ENCODE peak calls at places on chromosomes 3 and 15, in five cellular contexts. R, Q, C, V and D are unnamed samples.

GRCh38 chr3:195094211-195094921 is 176.6 kb downstream of the XXYLT1 start:
- DNase-seq in R (peak), Q (peak), C (no peak), V (no peak), D (no peak)

GRCh38 chr15:72751751-72752455 is 31.7 kb downstream of the ADPGK start:
- DNase-seq in R (no peak), Q (no peak), C (peak), V (peak), D (no peak)

GRCh38 chr3:34008191-34008590 is 209.8 kb downstream of the PDCD6IP start:
- DNase-seq in R (peak), Q (peak), C (no peak), V (peak), D (no peak)

GRCh38 chr3:184361932-184362667 is 590 bp downstream of the POLR2H start:
- DNase-seq in R (peak), Q (peak), C (peak), V (peak), D (peak)

GRCh38 chr3:152331018-152331541 is 62.4 kb downstream of the MBNL1 start:
- DNase-seq in R (no peak), Q (peak), C (no peak), V (peak), D (no peak)

GRCh38 chr3:189040934-189041333 is 130.8 kb upstream of the TPRG1 start:
- DNase-seq in R (no peak), Q (no peak), C (no peak), V (no peak), D (no peak)

GRCh38 chr3:56525291-56525690 is 31.7 kb upstream of the CCDC66 start:
- DNase-seq in R (no peak), Q (no peak), C (no peak), V (no peak), D (no peak)

GRCh38 chr3:71399478-71399877 is 184.1 kb downstream of the FOXP1 start:
- DNase-seq in R (no peak), Q (no peak), C (no peak), V (no peak), D (no peak)

GRCh38 chr3:179324270-179324754 is 1.5 kb downstream of the ZNF639 start:
- DNase-seq in R (no peak), Q (peak), C (no peak), V (peak), D (no peak)

GRCh38 chr15:57920916-57921315 is 144.6 kb downstream of the ALDH1A2 start:
- DNase-seq in R (no peak), Q (no peak), C (no peak), V (peak), D (no peak)

GRCh38 chr15:65259367-65259781 is 27.3 kb downstream of the PARP16 start:
- DNase-seq in R (no peak), Q (no peak), C (no peak), V (no peak), D (no peak)

GRCh38 chr3:9932843-9933560 is 632 bp upstream of the CRELD1 start:
- DNase-seq in R (peak), Q (peak), C (peak), V (peak), D (peak)

GRCh38 chr3:150740733-150741496 is 22.1 kb downstream of the SIAH2 start:
- DNase-seq in R (no peak), Q (no peak), C (no peak), V (no peak), D (no peak)

GRCh38 chr3:13045904-13046568 is 27.2 kb downstream of the IQSEC1 start:
- DNase-seq in R (no peak), Q (no peak), C (no peak), V (no peak), D (no peak)

GRCh38 chr3:123791417-123791816 is 92.7 kb downstream of the MYLK start:
- DNase-seq in R (no peak), Q (no peak), C (no peak), V (peak), D (no peak)

GRCh38 chr3:140368223-140368811 is 309.5 kb upstream of the TRIM42 start:
- DNase-seq in R (no peak), Q (no peak), C (no peak), V (no peak), D (no peak)

GRCh38 chr3:15368561-15369135 is 36.3 kb upstream of the SH3BP5 start:
- DNase-seq in R (no peak), Q (no peak), C (no peak), V (no peak), D (no peak)

GRCh38 chr3:17110665-17111396 is 226.1 kb downstream of the PLCL2 start:
- DNase-seq in R (no peak), Q (no peak), C (no peak), V (no peak), D (no peak)

GRCh38 chr3:9552252-9552999 is 1.2 kb downstream of the LHFPL4 start:
- DNase-seq in R (peak), Q (peak), C (no peak), V (peak), D (peak)

GRCh38 chr3:148083501-148084267 is 614.0 kb upstream of the AGTR1 start:
- DNase-seq in R (no peak), Q (no peak), C (no peak), V (no peak), D (no peak)

GRCh38 chr3:177603137-177603603 is 405.9 kb upstream of the TBL1XR1 start:
- DNase-seq in R (no peak), Q (no peak), C (no peak), V (no peak), D (no peak)

GRCh38 chr3:20391628-20392027 is 205.6 kb upstream of the SGO1 start:
- DNase-seq in R (no peak), Q (no peak), C (no peak), V (no peak), D (no peak)

GRCh38 chr15:89087066-89087829 is 1.0 kb upstream of the ABHD2 start:
- DNase-seq in R (no peak), Q (no peak), C (no peak), V (no peak), D (no peak)

GRCh38 chr3:122559906-122560305 is 4.2 kb downstream of the PARP9 start:
- DNase-seq in R (no peak), Q (no peak), C (no peak), V (no peak), D (no peak)

GRCh38 chr15:40746916-40747418 is 8.1 kb downstream of the RMDN3 start:
- DNase-seq in R (peak), Q (no peak), C (no peak), V (peak), D (no peak)

GRCh38 chr3:193982258-193982659 is 153.7 kb upstream of the HES1 start:
- DNase-seq in R (no peak), Q (no peak), C (peak), V (peak), D (no peak)